ENCODE peak calls at places on chromosome 16, in seven cellular contexts. One of them, this sample, is unnamed.

GRCh38 chr16:5041604-5042133 is 7.9 kb upstream of the NAGPA start:
- DNase-seq in fibroblast of villous mesenchyme: peak
- DNase-seq in lower leg skin: no peak
- DNase-seq in activated B cell treated with CpG ODN at 0.5 μM for 24 hours: no peak
- DNase-seq in AG04449: peak
- DNase-seq in IMR-90: peak
- DNase-seq in A549: no peak
- DNase-seq in this sample: no peak

GRCh38 chr16:20102021-20102420 is 28.3 kb upstream of the GPR139 start:
- DNase-seq in IMR-90: no peak
- DNase-seq in fibroblast of villous mesenchyme: no peak
- DNase-seq in AG04449: no peak
- DNase-seq in A549: no peak
- DNase-seq in lower leg skin: no peak
- DNase-seq in activated B cell treated with CpG ODN at 0.5 μM for 24 hours: no peak
- DNase-seq in this sample: no peak

GRCh38 chr16:1308036-1308976 is 1.1 kb upstream of the UBE2I start:
- DNase-seq in IMR-90: peak
- DNase-seq in activated B cell treated with CpG ODN at 0.5 μM for 24 hours: no peak
- DNase-seq in A549: peak
- DNase-seq in lower leg skin: no peak
- DNase-seq in fibroblast of villous mesenchyme: no peak
- DNase-seq in AG04449: no peak
- DNase-seq in this sample: no peak

GRCh38 chr16:77897831-77898540 is 109.6 kb downstream of the VAT1L start:
- DNase-seq in activated B cell treated with CpG ODN at 0.5 μM for 24 hours: no peak
- DNase-seq in A549: no peak
- DNase-seq in fibroblast of villous mesenchyme: peak
- DNase-seq in IMR-90: peak
- DNase-seq in AG04449: no peak
- DNase-seq in lower leg skin: no peak
- DNase-seq in this sample: no peak

GRCh38 chr16:16150878-16151152 is 72.5 kb downstream of the ABCC6 start:
- DNase-seq in activated B cell treated with CpG ODN at 0.5 μM for 24 hours: no peak
- DNase-seq in AG04449: no peak
- DNase-seq in IMR-90: no peak
- DNase-seq in A549: no peak
- DNase-seq in lower leg skin: no peak
- DNase-seq in fibroblast of villous mesenchyme: no peak
- DNase-seq in this sample: no peak

GRCh38 chr16:80569440-80570105 is 28.8 kb downstream of the DYNLRB2 start:
- DNase-seq in activated B cell treated with CpG ODN at 0.5 μM for 24 hours: no peak
- DNase-seq in fibroblast of villous mesenchyme: peak
- DNase-seq in A549: peak
- DNase-seq in lower leg skin: no peak
- DNase-seq in AG04449: no peak
- DNase-seq in IMR-90: peak
- DNase-seq in this sample: no peak

GRCh38 chr16:640614-641013 is 1.0 kb upstream of the MCRIP2 start:
- DNase-seq in fibroblast of villous mesenchyme: no peak
- DNase-seq in activated B cell treated with CpG ODN at 0.5 μM for 24 hours: no peak
- DNase-seq in lower leg skin: no peak
- DNase-seq in IMR-90: no peak
- DNase-seq in A549: no peak
- DNase-seq in AG04449: no peak
- DNase-seq in this sample: no peak

GRCh38 chr16:66703359-66704215 is 7.0 kb upstream of the CMTM4 start:
- DNase-seq in IMR-90: no peak
- DNase-seq in activated B cell treated with CpG ODN at 0.5 μM for 24 hours: no peak
- DNase-seq in lower leg skin: no peak
- DNase-seq in AG04449: no peak
- DNase-seq in fibroblast of villous mesenchyme: peak
- DNase-seq in A549: no peak
- DNase-seq in this sample: no peak

GRCh38 chr16:4501071-4501478 is 24.9 kb downstream of the HMOX2 start:
- DNase-seq in AG04449: no peak
- DNase-seq in fibroblast of villous mesenchyme: no peak
- DNase-seq in activated B cell treated with CpG ODN at 0.5 μM for 24 hours: no peak
- DNase-seq in IMR-90: peak
- DNase-seq in lower leg skin: no peak
- DNase-seq in A549: no peak
- DNase-seq in this sample: no peak

GRCh38 chr16:67393790-67394270 is 532 bp upstream of the TPPP3 start:
- DNase-seq in fibroblast of villous mesenchyme: no peak
- DNase-seq in IMR-90: no peak
- DNase-seq in lower leg skin: no peak
- DNase-seq in activated B cell treated with CpG ODN at 0.5 μM for 24 hours: no peak
- DNase-seq in AG04449: no peak
- DNase-seq in A549: no peak
- DNase-seq in this sample: no peak

GRCh38 chr16:50183316-50183715 is 30.2 kb downstream of the TENT4B start:
- DNase-seq in activated B cell treated with CpG ODN at 0.5 μM for 24 hours: no peak
- DNase-seq in fibroblast of villous mesenchyme: peak
- DNase-seq in lower leg skin: no peak
- DNase-seq in IMR-90: peak
- DNase-seq in A549: no peak
- DNase-seq in AG04449: peak
- DNase-seq in this sample: no peak

GRCh38 chr16:83110221-83110768 is 483.5 kb downstream of the CDH13 start:
- DNase-seq in fibroblast of villous mesenchyme: peak
- DNase-seq in activated B cell treated with CpG ODN at 0.5 μM for 24 hours: no peak
- DNase-seq in AG04449: no peak
- DNase-seq in A549: no peak
- DNase-seq in IMR-90: no peak
- DNase-seq in lower leg skin: no peak
- DNase-seq in this sample: no peak

GRCh38 chr16:4624827-4625616 is 396 bp downstream of the MGRN1 start:
- DNase-seq in IMR-90: peak
- DNase-seq in activated B cell treated with CpG ODN at 0.5 μM for 24 hours: peak
- DNase-seq in AG04449: no peak
- DNase-seq in lower leg skin: peak
- DNase-seq in fibroblast of villous mesenchyme: peak
- DNase-seq in A549: no peak
- DNase-seq in this sample: peak

GRCh38 chr16:67888311-67888710 is 3.6 kb downstream of the NRN1L start:
- DNase-seq in AG04449: no peak
- DNase-seq in IMR-90: no peak
- DNase-seq in A549: no peak
- DNase-seq in lower leg skin: no peak
- DNase-seq in activated B cell treated with CpG ODN at 0.5 μM for 24 hours: no peak
- DNase-seq in fibroblast of villous mesenchyme: no peak
- DNase-seq in this sample: no peak

GRCh38 chr16:13559624-13560023 is 360.3 kb upstream of the ERCC4 start:
- DNase-seq in AG04449: no peak
- DNase-seq in IMR-90: no peak
- DNase-seq in activated B cell treated with CpG ODN at 0.5 μM for 24 hours: no peak
- DNase-seq in A549: no peak
- DNase-seq in fibroblast of villous mesenchyme: no peak
- DNase-seq in lower leg skin: no peak
- DNase-seq in this sample: no peak

DNA sequence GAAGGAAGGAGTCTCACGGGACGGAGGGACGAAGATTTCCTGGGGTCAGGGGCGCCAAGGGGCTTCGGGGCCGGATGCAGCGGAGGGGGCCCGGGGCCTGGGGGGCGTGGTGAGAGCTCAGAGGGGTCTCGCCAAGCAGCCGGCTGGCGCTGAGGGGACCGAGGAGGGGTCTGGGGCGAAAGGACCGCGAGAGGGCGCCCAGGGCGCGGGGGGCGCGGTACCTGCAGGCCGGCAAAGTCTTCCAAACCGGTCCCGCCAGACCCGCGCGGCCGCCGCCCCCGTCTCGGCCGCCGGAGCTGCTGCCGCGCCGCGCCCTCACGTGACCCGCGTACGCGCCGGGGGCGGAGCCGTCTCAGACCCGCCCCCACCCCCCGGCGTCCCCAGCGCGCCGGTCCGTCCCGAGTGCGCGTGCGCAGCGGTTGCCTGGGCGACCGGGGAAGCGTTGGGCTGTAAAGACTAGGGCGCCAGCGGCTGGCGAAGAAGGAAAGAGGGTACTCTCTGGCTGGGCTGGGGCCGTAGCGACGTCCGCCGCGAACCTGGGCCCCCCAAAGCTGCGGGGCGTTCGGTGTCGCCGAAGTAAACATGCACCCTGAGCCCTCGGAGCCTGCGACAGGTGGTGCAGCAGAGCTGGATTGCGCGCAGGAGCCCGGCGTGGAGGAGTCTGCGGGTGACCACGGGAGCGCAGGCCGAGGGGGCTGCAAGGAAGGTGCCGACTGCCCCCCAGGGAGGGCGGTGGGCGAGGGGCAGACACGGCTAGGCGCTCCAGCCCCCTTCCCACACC is at the start of the genes DNAAF1 and HSDL1:
- DNase-seq in AG04449: no peak
- DNase-seq in activated B cell treated with CpG ODN at 0.5 μM for 24 hours: peak
- DNase-seq in lower leg skin: peak
- DNase-seq in A549: peak
- DNase-seq in IMR-90: peak
- DNase-seq in fibroblast of villous mesenchyme: peak
- DNase-seq in this sample: peak
- TF ChIP-seq CTCF in AG04449: no peak
- TF ChIP-seq CTCF in activated B cell treated with CpG ODN at 0.5 μM for 24 hours: no peak
- TF ChIP-seq CTCF in lower leg skin: no peak
- TF ChIP-seq CTCF in A549: no peak
- TF ChIP-seq CTCF in IMR-90: no peak
- TF ChIP-seq CTCF in fibroblast of villous mesenchyme: no peak
- TF ChIP-seq CTCF in this sample: no peak

DNA sequence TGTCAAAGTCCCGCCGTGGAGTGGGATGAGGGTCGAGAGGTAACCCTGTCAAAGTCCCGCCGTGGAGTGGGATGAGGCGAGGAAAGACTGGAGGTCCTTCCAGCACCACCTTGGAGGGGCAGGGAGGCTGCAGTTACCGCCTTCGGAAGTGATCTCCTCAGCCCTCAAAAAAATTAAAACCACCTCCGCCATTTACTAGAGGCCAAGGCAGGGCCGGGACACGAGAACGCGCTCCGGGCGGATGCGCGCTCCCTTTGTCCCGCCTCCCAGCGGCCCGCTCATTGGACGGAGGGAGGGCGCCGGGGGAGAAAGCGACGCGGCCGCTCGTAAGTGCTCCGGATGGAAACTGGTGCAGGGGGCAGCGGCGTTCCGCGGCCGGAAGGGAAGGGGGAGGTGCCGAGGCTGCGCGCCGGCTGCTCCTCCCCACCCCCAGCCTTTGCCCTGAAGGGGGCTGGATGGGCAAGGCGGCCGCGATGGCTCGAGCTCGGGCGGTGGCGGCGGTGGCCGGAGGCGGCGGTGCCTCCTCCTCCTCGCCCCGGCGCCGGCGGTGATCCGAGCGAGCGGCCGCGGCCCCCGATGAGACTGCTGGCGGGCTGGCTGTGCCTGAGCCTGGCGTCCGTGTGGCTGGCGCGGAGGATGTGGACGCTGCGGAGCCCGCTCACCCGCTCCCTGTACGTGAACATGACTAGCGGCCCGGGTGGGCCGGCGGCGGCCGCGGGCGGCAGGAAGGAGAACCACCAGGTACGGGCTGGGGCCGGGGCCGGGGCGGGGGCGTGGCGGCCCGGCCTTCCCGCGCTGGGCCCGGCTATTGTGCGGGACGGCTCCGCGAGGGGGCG is at the start of gene METTL9:
- DNase-seq in AG04449: peak
- DNase-seq in A549: peak
- DNase-seq in IMR-90: peak
- DNase-seq in fibroblast of villous mesenchyme: peak
- DNase-seq in lower leg skin: peak
- DNase-seq in activated B cell treated with CpG ODN at 0.5 μM for 24 hours: peak
- DNase-seq in this sample: peak
- TF ChIP-seq CTCF in AG04449: no peak
- TF ChIP-seq CTCF in A549: no peak
- TF ChIP-seq CTCF in IMR-90: no peak
- TF ChIP-seq CTCF in fibroblast of villous mesenchyme: no peak
- TF ChIP-seq CTCF in lower leg skin: peak
- TF ChIP-seq CTCF in activated B cell treated with CpG ODN at 0.5 μM for 24 hours: no peak
- TF ChIP-seq CTCF in this sample: no peak

GRCh38 chr16:88831838-88832237 is 20.1 kb upstream of the APRT start:
- DNase-seq in A549: no peak
- DNase-seq in activated B cell treated with CpG ODN at 0.5 μM for 24 hours: no peak
- DNase-seq in lower leg skin: no peak
- DNase-seq in IMR-90: no peak
- DNase-seq in fibroblast of villous mesenchyme: no peak
- DNase-seq in AG04449: no peak
- DNase-seq in this sample: no peak
- TF ChIP-seq CTCF in A549: no peak
- TF ChIP-seq CTCF in activated B cell treated with CpG ODN at 0.5 μM for 24 hours: no peak
- TF ChIP-seq CTCF in lower leg skin: no peak
- TF ChIP-seq CTCF in IMR-90: no peak
- TF ChIP-seq CTCF in fibroblast of villous mesenchyme: no peak
- TF ChIP-seq CTCF in AG04449: no peak
- TF ChIP-seq CTCF in this sample: no peak

GRCh38 chr16:73176577-73177013 is 128.7 kb upstream of the ZFHX3 start:
- DNase-seq in lower leg skin: no peak
- DNase-seq in fibroblast of villous mesenchyme: peak
- DNase-seq in IMR-90: peak
- DNase-seq in AG04449: peak
- DNase-seq in activated B cell treated with CpG ODN at 0.5 μM for 24 hours: no peak
- DNase-seq in A549: peak
- DNase-seq in this sample: no peak
- TF ChIP-seq CTCF in lower leg skin: no peak
- TF ChIP-seq CTCF in fibroblast of villous mesenchyme: peak
- TF ChIP-seq CTCF in IMR-90: peak
- TF ChIP-seq CTCF in AG04449: peak
- TF ChIP-seq CTCF in activated B cell treated with CpG ODN at 0.5 μM for 24 hours: no peak
- TF ChIP-seq CTCF in A549: peak
- TF ChIP-seq CTCF in this sample: no peak